ENCODE peak calls at places on chromosomes 16 and 17, in nine cellular contexts. One of them, this sample, is unnamed. For H3K9me3 and H3K4me1, the result is how much of the 10 kb centered on the place peaks cover.

GRCh38 chr17:40980594-40980993 is 3.5 kb downstream of the KRT40 start:
- DNase-seq in OCI-LY7: no peak
- DNase-seq in neural progenitor cell: no peak
- DNase-seq in ovary: no peak
- DNase-seq in transverse colon: no peak
- DNase-seq in HCT116: no peak
- DNase-seq in suprapubic skin: no peak
- DNase-seq in thyroid gland: no peak
- DNase-seq in GM23248: no peak
- DNase-seq in this sample: no peak

GRCh38 chr17:34596897-34597296 is 17.5 kb downstream of the TMEM132E start:
- DNase-seq in OCI-LY7: no peak
- DNase-seq in neural progenitor cell: no peak
- DNase-seq in ovary: no peak
- DNase-seq in transverse colon: no peak
- DNase-seq in HCT116: no peak
- DNase-seq in suprapubic skin: no peak
- DNase-seq in thyroid gland: no peak
- DNase-seq in GM23248: no peak
- DNase-seq in this sample: no peak

GRCh38 chr16:1481906-1482835 is 6.6 kb downstream of the PTX4 start:
- DNase-seq in OCI-LY7: no peak
- DNase-seq in neural progenitor cell: no peak
- DNase-seq in ovary: no peak
- DNase-seq in transverse colon: no peak
- DNase-seq in HCT116: no peak
- DNase-seq in suprapubic skin: no peak
- DNase-seq in thyroid gland: no peak
- DNase-seq in GM23248: peak
- DNase-seq in this sample: no peak

GRCh38 chr16:84788968-84789371 is 30.8 kb upstream of the CRISPLD2 start:
- DNase-seq in OCI-LY7: no peak
- DNase-seq in neural progenitor cell: no peak
- DNase-seq in ovary: no peak
- DNase-seq in transverse colon: no peak
- DNase-seq in HCT116: no peak
- DNase-seq in suprapubic skin: no peak
- DNase-seq in thyroid gland: no peak
- DNase-seq in GM23248: peak
- DNase-seq in this sample: peak

GRCh38 chr17:8126306-8127066 is 2.6 kb upstream of the HES7 start:
- DNase-seq in OCI-LY7: peak
- DNase-seq in neural progenitor cell: peak
- DNase-seq in ovary: peak
- DNase-seq in transverse colon: peak
- DNase-seq in HCT116: no peak
- DNase-seq in suprapubic skin: no peak
- DNase-seq in thyroid gland: peak
- DNase-seq in GM23248: peak
- DNase-seq in this sample: peak

GRCh38 chr16:66735891-66736290 is 15.5 kb downstream of the DYNC1LI2 start:
- DNase-seq in OCI-LY7: no peak
- DNase-seq in neural progenitor cell: no peak
- DNase-seq in ovary: no peak
- DNase-seq in transverse colon: no peak
- DNase-seq in HCT116: no peak
- DNase-seq in suprapubic skin: no peak
- DNase-seq in thyroid gland: no peak
- DNase-seq in GM23248: peak
- DNase-seq in this sample: no peak

GRCh38 chr16:23064642-23065041 is 84.6 kb downstream of the USP31 start:
- DNase-seq in OCI-LY7: no peak
- DNase-seq in neural progenitor cell: no peak
- DNase-seq in ovary: no peak
- DNase-seq in transverse colon: no peak
- DNase-seq in HCT116: no peak
- DNase-seq in suprapubic skin: no peak
- DNase-seq in thyroid gland: no peak
- DNase-seq in GM23248: no peak
- DNase-seq in this sample: no peak

GRCh38 chr17:62852195-62852594 is 44.1 kb upstream of the MARCHF10 start:
- DNase-seq in OCI-LY7: no peak
- DNase-seq in neural progenitor cell: no peak
- DNase-seq in ovary: no peak
- DNase-seq in transverse colon: no peak
- DNase-seq in HCT116: no peak
- DNase-seq in suprapubic skin: no peak
- DNase-seq in thyroid gland: no peak
- DNase-seq in GM23248: no peak
- DNase-seq in this sample: no peak

GRCh38 chr17:42183741-42184711 is 1.2 kb downstream of the HCRT start:
- DNase-seq in OCI-LY7: peak
- DNase-seq in neural progenitor cell: peak
- DNase-seq in ovary: peak
- DNase-seq in transverse colon: peak
- DNase-seq in HCT116: peak
- DNase-seq in suprapubic skin: peak
- DNase-seq in thyroid gland: peak
- DNase-seq in GM23248: peak
- DNase-seq in this sample: peak

GRCh38 chr17:9360610-9361571 is 214.7 kb downstream of the STX8 start:
- DNase-seq in OCI-LY7: no peak
- DNase-seq in neural progenitor cell: no peak
- DNase-seq in ovary: peak
- DNase-seq in transverse colon: peak
- DNase-seq in HCT116: no peak
- DNase-seq in suprapubic skin: peak
- DNase-seq in thyroid gland: peak
- DNase-seq in GM23248: peak
- DNase-seq in this sample: no peak

GRCh38 chr16:57042157-57043111 is 49.9 kb upstream of the CPNE2 start:
- DNase-seq in OCI-LY7: peak
- DNase-seq in neural progenitor cell: no peak
- DNase-seq in ovary: no peak
- DNase-seq in transverse colon: peak
- DNase-seq in HCT116: no peak
- DNase-seq in suprapubic skin: no peak
- DNase-seq in thyroid gland: no peak
- DNase-seq in GM23248: no peak
- DNase-seq in this sample: no peak

GRCh38 chr17:4248504-4249277 is 15.1 kb downstream of the ANKFY1 start:
- DNase-seq in OCI-LY7: no peak
- DNase-seq in neural progenitor cell: no peak
- DNase-seq in ovary: no peak
- DNase-seq in transverse colon: no peak
- DNase-seq in HCT116: no peak
- DNase-seq in suprapubic skin: no peak
- DNase-seq in thyroid gland: no peak
- DNase-seq in GM23248: no peak
- DNase-seq in this sample: no peak

GRCh38 chr17:69764137-69764536 is 310.9 kb upstream of the KCNJ16 start:
- DNase-seq in OCI-LY7: no peak
- DNase-seq in neural progenitor cell: no peak
- DNase-seq in ovary: no peak
- DNase-seq in transverse colon: no peak
- DNase-seq in HCT116: no peak
- DNase-seq in suprapubic skin: no peak
- DNase-seq in thyroid gland: no peak
- DNase-seq in GM23248: peak
- DNase-seq in this sample: no peak
- H3K9me3 ChIP-seq in OCI-LY7: under half
- H3K9me3 ChIP-seq in neural progenitor cell: under half
- H3K9me3 ChIP-seq in ovary: under half
- H3K9me3 ChIP-seq in transverse colon: under half
- H3K9me3 ChIP-seq in HCT116: under half
- H3K9me3 ChIP-seq in suprapubic skin: under half
- H3K9me3 ChIP-seq in thyroid gland: under half
- H3K9me3 ChIP-seq in GM23248: under half
- H3K9me3 ChIP-seq in this sample: under half

GRCh38 chr17:48645639-48646182 is 19.6 kb upstream of the HOXB9 start:
- DNase-seq in OCI-LY7: no peak
- DNase-seq in neural progenitor cell: no peak
- DNase-seq in ovary: no peak
- DNase-seq in transverse colon: no peak
- DNase-seq in HCT116: no peak
- DNase-seq in suprapubic skin: no peak
- DNase-seq in thyroid gland: no peak
- DNase-seq in GM23248: no peak
- DNase-seq in this sample: no peak
- H3K4me3 ChIP-seq in OCI-LY7: no peak
- H3K4me3 ChIP-seq in neural progenitor cell: no peak
- H3K4me3 ChIP-seq in ovary: no peak
- H3K4me3 ChIP-seq in transverse colon: peak
- H3K4me3 ChIP-seq in HCT116: peak
- H3K4me3 ChIP-seq in suprapubic skin: no peak
- H3K4me3 ChIP-seq in thyroid gland: no peak
- H3K4me3 ChIP-seq in GM23248: no peak
- H3K4me3 ChIP-seq in this sample: no peak

DNA sequence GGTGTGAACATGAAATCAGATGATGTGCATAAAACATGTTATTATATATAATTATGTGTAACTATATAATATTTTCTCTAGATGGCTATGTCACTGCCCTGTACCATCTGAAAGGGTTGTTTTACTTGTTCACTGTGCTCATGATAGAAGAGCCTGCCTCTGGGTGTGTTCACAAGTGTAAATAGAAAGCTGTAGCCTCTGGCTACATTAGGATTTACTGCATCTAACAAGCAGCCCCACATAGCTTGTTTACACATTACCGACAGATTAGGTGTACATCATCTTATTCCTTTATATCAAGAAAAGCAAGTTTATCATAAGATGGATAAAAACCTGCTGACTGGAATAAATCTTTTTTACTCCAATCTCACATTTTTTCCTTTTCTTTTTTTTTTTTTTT is 46.1 kb downstream of the CHD9 start:
- DNase-seq in OCI-LY7: no peak
- DNase-seq in neural progenitor cell: no peak
- DNase-seq in ovary: no peak
- DNase-seq in transverse colon: no peak
- DNase-seq in HCT116: no peak
- DNase-seq in suprapubic skin: no peak
- DNase-seq in thyroid gland: no peak
- DNase-seq in GM23248: no peak
- DNase-seq in this sample: no peak
- H3K4me1 ChIP-seq in OCI-LY7: half or more
- H3K4me1 ChIP-seq in neural progenitor cell: under half
- H3K4me1 ChIP-seq in ovary: under half
- H3K4me1 ChIP-seq in transverse colon: under half
- H3K4me1 ChIP-seq in HCT116: under half
- H3K4me1 ChIP-seq in suprapubic skin: under half
- H3K4me1 ChIP-seq in thyroid gland: under half
- H3K4me1 ChIP-seq in GM23248: under half
- H3K4me1 ChIP-seq in this sample: under half

DNA sequence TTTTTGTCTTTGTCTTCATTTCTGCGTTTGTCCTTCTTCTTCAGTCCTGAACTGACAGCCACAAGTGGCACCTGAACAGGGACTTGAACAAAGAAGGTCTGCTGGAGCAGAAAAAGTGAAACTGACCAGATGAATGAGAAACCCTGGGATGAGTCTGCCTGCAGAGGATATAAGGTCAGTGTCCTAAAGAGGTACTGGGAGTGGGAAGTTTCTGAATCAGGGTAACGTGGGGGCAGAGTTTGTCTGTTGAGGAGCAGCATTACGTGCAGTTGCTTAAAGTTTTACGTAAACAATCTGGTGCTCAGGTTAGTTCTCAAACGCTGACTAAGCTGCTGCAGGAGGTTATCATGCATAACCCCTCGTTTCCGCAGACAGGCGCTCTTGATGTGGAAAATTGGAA is 2057.6 kb downstream of the TP53TG3F start:
- DNase-seq in OCI-LY7: no peak
- DNase-seq in neural progenitor cell: no peak
- DNase-seq in ovary: no peak
- DNase-seq in transverse colon: no peak
- DNase-seq in HCT116: no peak
- DNase-seq in suprapubic skin: no peak
- DNase-seq in thyroid gland: no peak
- DNase-seq in GM23248: no peak
- DNase-seq in this sample: no peak
- H3K9me3 ChIP-seq in OCI-LY7: under half
- H3K9me3 ChIP-seq in neural progenitor cell: under half
- H3K9me3 ChIP-seq in ovary: under half
- H3K9me3 ChIP-seq in transverse colon: under half
- H3K9me3 ChIP-seq in HCT116: under half
- H3K9me3 ChIP-seq in suprapubic skin: under half
- H3K9me3 ChIP-seq in thyroid gland: under half
- H3K9me3 ChIP-seq in GM23248: under half
- H3K9me3 ChIP-seq in this sample: under half

GRCh38 chr16:89531821-89532526 is 23.8 kb downstream of the SPG7 start:
- DNase-seq in OCI-LY7: no peak
- DNase-seq in neural progenitor cell: no peak
- DNase-seq in ovary: no peak
- DNase-seq in transverse colon: no peak
- DNase-seq in HCT116: no peak
- DNase-seq in suprapubic skin: no peak
- DNase-seq in thyroid gland: no peak
- DNase-seq in GM23248: no peak
- DNase-seq in this sample: no peak
- H3K4me3 ChIP-seq in OCI-LY7: no peak
- H3K4me3 ChIP-seq in neural progenitor cell: no peak
- H3K4me3 ChIP-seq in ovary: no peak
- H3K4me3 ChIP-seq in transverse colon: no peak
- H3K4me3 ChIP-seq in HCT116: no peak
- H3K4me3 ChIP-seq in suprapubic skin: no peak
- H3K4me3 ChIP-seq in thyroid gland: no peak
- H3K4me3 ChIP-seq in GM23248: no peak
- H3K4me3 ChIP-seq in this sample: no peak

DNA sequence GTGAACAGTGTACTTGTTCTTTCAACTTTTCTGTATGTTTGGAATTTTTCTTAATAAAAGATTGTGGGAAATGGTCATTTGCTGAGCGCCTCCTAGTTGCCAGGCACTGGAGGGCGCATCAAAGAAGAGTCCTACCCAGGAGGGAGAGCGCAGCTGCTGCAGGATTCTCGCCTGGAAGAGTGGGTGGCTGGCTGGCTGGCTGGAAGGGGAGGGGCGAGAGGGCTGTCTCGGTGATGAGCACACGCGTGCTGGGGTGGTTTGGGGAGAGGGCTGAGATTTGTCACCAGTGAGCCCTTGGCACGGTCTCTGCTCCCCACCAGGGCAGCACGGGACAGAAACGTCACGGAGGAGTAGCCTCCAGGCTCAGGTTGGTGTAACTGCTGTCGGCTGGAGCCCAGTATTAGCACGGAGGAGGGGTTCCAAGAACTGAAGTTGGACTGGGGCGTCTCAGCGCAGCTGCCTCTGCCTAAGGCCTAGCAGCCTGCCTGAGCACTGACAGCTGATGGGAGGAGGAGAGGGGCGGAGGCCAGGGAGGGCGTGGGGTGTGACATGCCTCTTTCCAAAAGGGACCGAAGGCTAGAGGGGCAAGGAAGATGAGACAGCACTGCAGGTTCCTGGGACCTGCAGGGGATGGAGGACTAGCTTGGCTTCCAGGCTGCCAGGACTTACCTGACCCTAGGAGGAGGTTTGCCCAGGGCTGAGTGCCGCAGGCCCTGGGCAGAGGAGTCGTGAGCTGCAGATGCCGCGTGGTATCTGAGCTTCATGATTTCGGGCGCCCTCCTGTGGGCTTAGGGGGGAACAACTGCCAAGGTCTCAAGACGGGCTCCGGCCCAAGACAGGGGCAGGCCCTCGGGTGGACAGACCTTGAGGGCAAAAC is 5.7 kb downstream of the LDHD start:
- DNase-seq in OCI-LY7: peak
- DNase-seq in neural progenitor cell: peak
- DNase-seq in ovary: peak
- DNase-seq in transverse colon: peak
- DNase-seq in HCT116: peak
- DNase-seq in suprapubic skin: peak
- DNase-seq in thyroid gland: peak
- DNase-seq in GM23248: peak
- DNase-seq in this sample: peak
- H3K4me1 ChIP-seq in OCI-LY7: half or more
- H3K4me1 ChIP-seq in neural progenitor cell: under half
- H3K4me1 ChIP-seq in ovary: under half
- H3K4me1 ChIP-seq in transverse colon: half or more
- H3K4me1 ChIP-seq in HCT116: under half
- H3K4me1 ChIP-seq in suprapubic skin: half or more
- H3K4me1 ChIP-seq in thyroid gland: half or more
- H3K4me1 ChIP-seq in GM23248: under half
- H3K4me1 ChIP-seq in this sample: under half